ENCODE peak calls at places on chromosomes 7 and 10, in eight cellular contexts. B is NCI-H2081, U is NCI-H748 treated with DMSO at 0.1 percent for 48 hours, N is transverse colon, A is progenitor cell of endocrine pancreas, V is posterior cingulate gyrus, C is sciatic nerve, R is GM13976. Z is an unnamed sample.

GRCh38 chr7:36941359-36941758 is 217.1 kb upstream of the AOAH start:
- DNase-seq in B (no peak), U (no peak), N (no peak), A (no peak), V (no peak), C (no peak), R (no peak), Z (no peak)

GRCh38 chr7:139853576-139854511 is 24.8 kb downstream of the TBXAS1 start:
- DNase-seq in B (no peak), U (no peak), N (peak), A (no peak), V (no peak), C (no peak), R (no peak), Z (peak)

GRCh38 chr10:97123713-97124112 is 62.0 kb downstream of the SLIT1 start:
- DNase-seq in B (no peak), U (no peak), N (no peak), A (no peak), V (peak), C (no peak), R (no peak), Z (peak)

GRCh38 chr7:1014681-1015080 is 29.7 kb upstream of the GPR146 start:
- DNase-seq in B (no peak), U (no peak), N (no peak), A (no peak), V (no peak), C (no peak), R (no peak), Z (no peak)

GRCh38 chr7:137757146-137757925 is 89.4 kb downstream of the DGKI start:
- DNase-seq in B (no peak), U (no peak), N (no peak), A (no peak), V (no peak), C (no peak), R (no peak), Z (peak)

GRCh38 chr10:110750931-110751330 is 106.8 kb downstream of the RBM20 start:
- DNase-seq in B (no peak), U (no peak), N (no peak), A (no peak), V (no peak), C (no peak), R (no peak), Z (no peak)

GRCh38 chr7:151313857-151314256 is 27.8 kb upstream of the NUB1 start:
- DNase-seq in B (no peak), U (no peak), N (no peak), A (no peak), V (peak), C (peak), R (no peak), Z (peak)

GRCh38 chr7:103075337-103075918 is 488 bp downstream of the ARMC10 start:
- DNase-seq in B (peak), U (peak), N (peak), A (peak), V (peak), C (peak), R (peak), Z (peak)

GRCh38 chr7:27170936-27171635 is 3.0 kb downstream of the HOXA10 start:
- DNase-seq in B (peak), U (no peak), N (peak), A (no peak), V (peak), C (peak), R (no peak), Z (no peak)

GRCh38 chr7:121083138-121083789 is 94.8 kb downstream of the CPED1 start:
- DNase-seq in B (no peak), U (no peak), N (no peak), A (no peak), V (no peak), C (no peak), R (no peak), Z (peak)

GRCh38 chr7:3244241-3244814 is 56.7 kb upstream of the SDK1 start:
- DNase-seq in B (peak), U (no peak), N (no peak), A (no peak), V (no peak), C (no peak), R (no peak), Z (no peak)

GRCh38 chr10:114458955-114459354 is 54.7 kb upstream of the AFAP1L2 start:
- DNase-seq in B (peak), U (no peak), N (peak), A (no peak), V (no peak), C (no peak), R (peak), Z (peak)

GRCh38 chr7:132544025-132544424 is 32.2 kb downstream of the PLXNA4 start:
- DNase-seq in B (no peak), U (no peak), N (no peak), A (no peak), V (no peak), C (no peak), R (no peak), Z (no peak)

Z was measured in myocyte.